ENCODE peak calls at places on chromosomes 7 and 10, in seven cellular contexts. D, J, B, O, C, A and Z are unnamed samples.

GRCh38 chr7:1091019-1091643 is 3.2 kb downstream of the GPER1 start:
- DNase-seq in J (no peak), B (no peak), A (no peak), D (no peak), C (no peak), O (no peak), Z (no peak)

GRCh38 chr7:128268233-128268632 is 27.2 kb downstream of the LEP start:
- DNase-seq in B (no peak), C (no peak), J (no peak), A (no peak), D (no peak), O (no peak), Z (no peak)

GRCh38 chr10:90591629-90592028 is 266.2 kb downstream of the HTR7 start:
- DNase-seq in B (no peak), C (no peak), D (no peak), J (no peak), O (no peak), A (no peak), Z (no peak)

GRCh38 chr10:122165914-122166313 is 105.2 kb upstream of the BTBD16 start:
- DNase-seq in C (no peak), B (no peak), O (no peak), J (no peak), A (no peak), D (no peak), Z (no peak)

GRCh38 chr7:90320801-90321494 is at the start of gene FAM237B:
- DNase-seq in D (peak), A (no peak), C (no peak), B (no peak), O (no peak), J (no peak), Z (no peak)

GRCh38 chr10:48626986-48627731 is 22.3 kb upstream of the ARHGAP22 start:
- DNase-seq in A (no peak), J (no peak), C (no peak), O (no peak), B (no peak), D (no peak), Z (no peak)

GRCh38 chr10:87867453-87867852 is 4.0 kb downstream of the PTEN start:
- DNase-seq in B (no peak), A (no peak), C (no peak), J (no peak), D (no peak), O (no peak), Z (no peak)

GRCh38 chr7:25303380-25304321 is 75.4 kb upstream of the NPVF start:
- DNase-seq in A (no peak), J (no peak), O (no peak), D (peak), B (no peak), C (no peak), Z (no peak)

GRCh38 chr10:91211675-91212074 is 8.8 kb upstream of the PCGF5 start:
- DNase-seq in B (no peak), A (no peak), D (no peak), C (no peak), O (no peak), J (no peak), Z (no peak)

GRCh38 chr7:107387077-107387476 is 82.8 kb upstream of the GPR22 start:
- DNase-seq in O (no peak), B (peak), D (no peak), A (peak), C (no peak), J (no peak), Z (peak)

GRCh38 chr7:4279210-4279609 is 402.9 kb upstream of the FOXK1 start:
- DNase-seq in B (no peak), D (no peak), O (no peak), J (no peak), A (no peak), C (no peak), Z (no peak)

GRCh38 chr10:79139124-79139835 is 70.5 kb downstream of the ZMIZ1 start:
- DNase-seq in B (no peak), D (no peak), O (no peak), A (peak), J (no peak), C (no peak), Z (peak)

GRCh38 chr10:84838851-84839250 is 510.5 kb downstream of the CCSER2 start:
- DNase-seq in D (no peak), A (no peak), C (no peak), O (no peak), B (no peak), J (no peak), Z (no peak)

GRCh38 chr7:18993933-18994668 is 123.3 kb downstream of the TWIST1 start:
- DNase-seq in A (no peak), J (no peak), D (peak), B (no peak), C (no peak), O (no peak), Z (no peak)

GRCh38 chr10:26946103-26946907 is 85.5 kb upstream of the ABI1 start:
- DNase-seq in A (no peak), B (peak), C (no peak), O (no peak), D (no peak), J (no peak), Z (no peak)

GRCh38 chr10:132265878-132266496 is 41.8 kb downstream of the STK32C start:
- DNase-seq in O (no peak), A (no peak), J (no peak), B (no peak), C (no peak), D (no peak), Z (no peak)

GRCh38 chr7:117472335-117472734 is 7.5 kb upstream of the CFTR start:
- DNase-seq in C (no peak), A (no peak), D (no peak), O (no peak), J (no peak), B (no peak), Z (no peak)

GRCh38 chr7:4147931-4148620 is 534.0 kb upstream of the FOXK1 start:
- DNase-seq in B (no peak), A (no peak), J (no peak), D (no peak), C (no peak), O (no peak), Z (no peak)

GRCh38 chr7:97307521-97308108 is 190.1 kb downstream of the SDHAF3 start:
- DNase-seq in C (no peak), J (no peak), D (no peak), O (no peak), A (no peak), B (no peak), Z (no peak)

GRCh38 chr7:42342381-42342780 is 105.4 kb upstream of the GLI3 start:
- DNase-seq in C (no peak), B (no peak), A (no peak), D (no peak), J (no peak), O (no peak), Z (no peak)

GRCh38 chr10:32143302-32143847 is 87.2 kb upstream of the KIF5B start:
- DNase-seq in B (no peak), D (no peak), A (no peak), C (no peak), J (no peak), O (no peak), Z (no peak)

GRCh38 chr10:71694039-71694471 is 25.5 kb downstream of the C10orf105 start:
- DNase-seq in O (no peak), A (no peak), D (no peak), J (no peak), C (no peak), B (no peak), Z (no peak)

GRCh38 chr10:98312816-98313215 is 44.8 kb upstream of the LOXL4 start:
- DNase-seq in A (no peak), O (no peak), B (no peak), C (no peak), J (no peak), D (no peak), Z (no peak)

GRCh38 chr10:15238553-15239335 is 70.3 kb upstream of the NMT2 start:
- DNase-seq in A (no peak), D (no peak), J (no peak), B (no peak), C (no peak), O (no peak), Z (no peak)

GRCh38 chr7:45567713-45568112 is 6.5 kb upstream of the ADCY1 start:
- DNase-seq in J (no peak), O (no peak), A (no peak), D (no peak), C (no peak), B (no peak), Z (no peak)

GRCh38 chr7:134553976-134554375 is 5.1 kb downstream of the AKR1B15 start:
- DNase-seq in C (no peak), J (no peak), B (no peak), O (no peak), A (no peak), D (no peak), Z (no peak)

GRCh38 chr10:95741807-95742528 is 14.0 kb upstream of the ENTPD1 start:
- DNase-seq in D (no peak), A (no peak), O (no peak), J (no peak), C (no peak), B (no peak), Z (no peak)

GRCh38 chr7:157177997-157178396 is 39.3 kb downstream of the UBE3C start:
- DNase-seq in C (no peak), O (no peak), D (no peak), A (no peak), B (no peak), J (no peak), Z (no peak)

GRCh38 chr10:98264378-98265065 is 3.5 kb downstream of the LOXL4 start:
- DNase-seq in B (no peak), J (no peak), O (no peak), D (no peak), A (no peak), C (no peak), Z (no peak)

GRCh38 chr10:6033954-6034353 is 28.2 kb downstream of the IL2RA start:
- DNase-seq in D (peak), A (no peak), J (no peak), C (no peak), O (no peak), B (peak), Z (no peak)

GRCh38 chr10:11150255-11150731 is 132.6 kb downstream of the CELF2 start:
- DNase-seq in C (no peak), A (no peak), O (no peak), B (no peak), J (no peak), D (no peak), Z (no peak)

GRCh38 chr10:120651000-120651399 is 194.0 kb downstream of the PLPP4 start:
- DNase-seq in O (no peak), J (no peak), D (no peak), C (no peak), B (no peak), A (no peak), Z (no peak)

GRCh38 chr7:127581716-127582115 is 3.7 kb downstream of the GCC1 start:
- DNase-seq in C (no peak), A (no peak), J (no peak), D (no peak), O (no peak), B (no peak), Z (no peak)

GRCh38 chr10:127834221-127834620 is 58.5 kb downstream of the CLRN3 start:
- DNase-seq in D (no peak), A (peak), C (no peak), J (no peak), O (no peak), B (peak), Z (no peak)

GRCh38 chr10:107160866-107161265 is 3.6 kb downstream of the SORCS1 start:
- DNase-seq in B (no peak), D (no peak), C (no peak), J (no peak), O (no peak), A (no peak), Z (no peak)